ENCODE peak calls at places on chromosomes 7 and 10, in four cellular contexts. One of them, this sample, is unnamed.
A peak's percentile ranks its signal among the peaks of the same experiment; 100 is the strongest.

GRCh38 chr10:52232561-52233350 is 81.3 kb upstream of the DKK1 start:
- DNase-seq in K562: no peak
- DNase-seq in HepG2: peak; percentile 7
- DNase-seq in GM12878: no peak
- DNase-seq in this sample: no peak

GRCh38 chr7:99975782-99976521 is at the start of gene AZGP1:
- DNase-seq in K562: no peak
- DNase-seq in HepG2: peak; percentile 95
- DNase-seq in GM12878: no peak
- DNase-seq in this sample: no peak

GRCh38 chr7:130961128-130961601 is 227.2 kb upstream of the KLF14 start:
- DNase-seq in K562: no peak
- DNase-seq in HepG2: no peak
- DNase-seq in GM12878: peak; percentile 98
- DNase-seq in this sample: no peak

GRCh38 chr10:93413252-93413689 is 68.9 kb downstream of the MYOF start:
- DNase-seq in K562: no peak
- DNase-seq in HepG2: no peak
- DNase-seq in GM12878: no peak
- DNase-seq in this sample: no peak

GRCh38 chr10:125411724-125412123 is 251.4 kb upstream of the CTBP2 start:
- DNase-seq in K562: no peak
- DNase-seq in HepG2: no peak
- DNase-seq in GM12878: no peak
- DNase-seq in this sample: no peak

GRCh38 chr7:44608916-44609648 is 2.7 kb downstream of the OGDH start:
- DNase-seq in K562: no peak
- DNase-seq in HepG2: no peak
- DNase-seq in GM12878: no peak
- DNase-seq in this sample: no peak

GRCh38 chr10:86899670-86900276 is 57.6 kb downstream of the MMRN2 start:
- DNase-seq in K562: peak; percentile 33
- DNase-seq in HepG2: peak; percentile 60
- DNase-seq in GM12878: no peak
- DNase-seq in this sample: peak; percentile 56

GRCh38 chr7:131109011-131109756 is 218.5 kb upstream of the MKLN1 start:
- DNase-seq in K562: peak; percentile 53
- DNase-seq in HepG2: no peak
- DNase-seq in GM12878: no peak
- DNase-seq in this sample: no peak

GRCh38 chr10:89207801-89208551 is 859 bp upstream of the CH25H start:
- DNase-seq in K562: no peak
- DNase-seq in HepG2: no peak
- DNase-seq in GM12878: no peak
- DNase-seq in this sample: peak; percentile 49

GRCh38 chr7:74002474-74003017 is 25.4 kb upstream of the ELN start:
- DNase-seq in K562: no peak
- DNase-seq in HepG2: no peak
- DNase-seq in GM12878: no peak
- DNase-seq in this sample: no peak

GRCh38 chr10:28761084-28761875 is 84.0 kb downstream of the BAMBI start:
- DNase-seq in K562: no peak
- DNase-seq in HepG2: no peak
- DNase-seq in GM12878: no peak
- DNase-seq in this sample: no peak

GRCh38 chr7:135994466-135995205 is 17.5 kb upstream of the MTPN start:
- DNase-seq in K562: no peak
- DNase-seq in HepG2: no peak
- DNase-seq in GM12878: no peak
- DNase-seq in this sample: no peak

GRCh38 chr7:1526271-1526754 is 4.2 kb upstream of the MAFK start:
- DNase-seq in K562: no peak
- DNase-seq in HepG2: no peak
- DNase-seq in GM12878: no peak
- DNase-seq in this sample: no peak

GRCh38 chr7:135335628-135336139 is 102.0 kb downstream of the STRA8 start:
- DNase-seq in K562: peak; percentile 73
- DNase-seq in HepG2: peak; percentile 80
- DNase-seq in GM12878: peak; percentile 20
- DNase-seq in this sample: peak; percentile 97

GRCh38 chr10:75150656-75151055 is 39.2 kb downstream of the SAMD8 start:
- DNase-seq in K562: no peak
- DNase-seq in HepG2: no peak
- DNase-seq in GM12878: no peak
- DNase-seq in this sample: no peak

GRCh38 chr10:31578181-31578852 is 259.3 kb downstream of the ZEB1 start:
- DNase-seq in K562: no peak
- DNase-seq in HepG2: no peak
- DNase-seq in GM12878: no peak
- DNase-seq in this sample: no peak

GRCh38 chr10:49347827-49348226 is 48.1 kb downstream of the DRGX start:
- DNase-seq in K562: no peak
- DNase-seq in HepG2: no peak
- DNase-seq in GM12878: no peak
- DNase-seq in this sample: no peak

GRCh38 chr7:148483515-148483914 is 107.1 kb upstream of the C7orf33 start:
- DNase-seq in K562: no peak
- DNase-seq in HepG2: no peak
- DNase-seq in GM12878: no peak
- DNase-seq in this sample: no peak

GRCh38 chr10:13087986-13088618 is 11.9 kb upstream of the OPTN start:
- DNase-seq in K562: no peak
- DNase-seq in HepG2: no peak
- DNase-seq in GM12878: no peak
- DNase-seq in this sample: no peak

GRCh38 chr7:130144632-130145171 is 60.5 kb downstream of the TMEM209 start:
- DNase-seq in K562: no peak
- DNase-seq in HepG2: peak; percentile 33
- DNase-seq in GM12878: no peak
- DNase-seq in this sample: no peak

GRCh38 chr10:119852277-119852676 is 20.4 kb downstream of the MCMBP start:
- DNase-seq in K562: no peak
- DNase-seq in HepG2: no peak
- DNase-seq in GM12878: no peak
- DNase-seq in this sample: no peak
- TF ChIP-seq NR2C2 in K562: no peak
- TF ChIP-seq NR2C2 in HepG2: no peak
- TF ChIP-seq NR2C2 in GM12878: no peak
- TF ChIP-seq NR2C2 in this sample: no peak

GRCh38 chr7:112573302-112574039 is 92.7 kb downstream of the LSMEM1 start:
- DNase-seq in K562: peak; percentile 84
- DNase-seq in HepG2: no peak
- DNase-seq in GM12878: no peak
- DNase-seq in this sample: no peak

GRCh38 chr7:112571852-112572607 is 91.2 kb downstream of the LSMEM1 start:
- DNase-seq in K562: no peak
- DNase-seq in HepG2: peak; percentile 11
- DNase-seq in GM12878: no peak
- DNase-seq in this sample: no peak

GRCh38 chr7:112575864-112576263 is 95.1 kb downstream of the LSMEM1 start:
- DNase-seq in K562: no peak
- DNase-seq in HepG2: peak; percentile 35
- DNase-seq in GM12878: no peak
- DNase-seq in this sample: no peak

GRCh38 chr7:112567388-112567787 is 86.6 kb downstream of the LSMEM1 start:
- DNase-seq in K562: no peak
- DNase-seq in HepG2: no peak
- DNase-seq in GM12878: no peak
- DNase-seq in this sample: no peak

GRCh38 chr7:112572669-112573301 is 92.0 kb downstream of the LSMEM1 start:
- DNase-seq in K562: no peak
- DNase-seq in HepG2: peak; percentile 70
- DNase-seq in GM12878: no peak
- DNase-seq in this sample: no peak
- TF ChIP-seq NR2C2 in K562: no peak
- TF ChIP-seq NR2C2 in HepG2: no peak
- TF ChIP-seq NR2C2 in GM12878: no peak
- TF ChIP-seq NR2C2 in this sample: no peak

DNA sequence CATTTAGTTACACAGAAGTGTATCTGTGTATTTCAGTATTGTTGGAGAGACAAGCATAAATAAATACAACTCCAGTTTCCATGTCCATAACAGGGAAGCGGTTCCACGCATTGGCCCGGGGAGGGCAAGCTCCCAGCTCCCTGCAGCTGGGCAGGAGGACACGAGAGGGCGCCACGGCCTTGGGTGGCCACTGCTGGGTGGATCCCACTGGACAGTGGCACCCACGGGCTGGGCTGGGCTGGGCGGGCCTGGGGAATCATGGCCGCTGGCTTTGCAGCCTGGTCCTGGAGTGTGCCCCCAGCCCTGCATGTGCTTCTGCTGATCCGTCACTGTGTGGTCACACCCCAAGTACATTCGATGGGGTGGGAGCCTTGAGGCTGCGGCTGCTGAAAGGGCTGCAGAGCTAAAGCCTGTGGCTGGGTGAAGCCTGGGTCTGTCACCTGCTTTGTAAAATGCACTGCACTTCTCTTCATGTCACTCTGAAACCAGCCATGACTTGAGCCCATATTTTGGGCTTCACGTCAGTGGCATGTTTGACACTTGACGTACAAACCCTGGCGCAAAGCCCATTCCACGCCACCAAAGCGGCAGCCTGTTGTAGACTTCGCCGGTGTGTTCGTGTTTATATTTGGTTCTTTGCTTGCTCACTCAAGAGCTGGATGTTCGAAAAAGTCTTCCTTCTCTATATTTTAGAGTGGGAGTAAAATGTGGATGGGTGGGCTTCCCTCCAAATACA is 27.5 kb downstream of the LRRC27 start:
- DNase-seq in K562: peak; percentile 31
- DNase-seq in HepG2: no peak
- DNase-seq in GM12878: no peak
- DNase-seq in this sample: no peak
- TF ChIP-seq NR2C2 in K562: no peak
- TF ChIP-seq NR2C2 in HepG2: no peak
- TF ChIP-seq NR2C2 in GM12878: no peak
- TF ChIP-seq NR2C2 in this sample: no peak

DNA sequence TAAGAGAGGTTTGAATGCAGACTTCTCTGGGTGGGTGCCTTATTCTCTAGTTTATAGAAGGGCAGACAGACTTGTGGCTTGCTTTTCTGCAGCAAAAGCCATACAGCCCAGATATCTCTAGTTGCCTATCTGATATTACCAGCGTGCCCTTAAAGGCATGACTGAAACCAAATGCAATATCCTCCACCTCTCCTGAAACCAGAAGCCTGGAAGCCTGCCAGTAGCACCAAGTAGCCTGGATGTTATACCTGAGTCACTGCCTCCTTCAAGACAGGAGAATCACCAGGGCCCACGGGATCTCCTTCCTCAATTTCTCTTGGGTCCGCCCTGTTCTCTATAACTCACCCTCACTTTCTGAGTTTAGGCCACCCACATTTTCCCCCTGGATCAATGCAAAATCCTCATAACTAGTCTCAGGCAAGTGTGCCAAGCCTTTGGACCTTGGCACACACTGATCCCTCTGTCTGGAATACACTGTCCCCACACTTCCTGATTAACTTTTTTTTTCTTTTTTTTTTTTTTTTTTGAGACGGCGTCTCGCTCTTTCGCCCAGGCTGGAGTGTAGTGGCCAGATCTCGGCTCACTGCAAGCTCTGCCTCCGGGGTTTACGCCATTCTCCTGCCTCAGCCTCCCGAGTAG is 638.4 kb downstream of the GALNT17 start:
- DNase-seq in K562: no peak
- DNase-seq in HepG2: no peak
- DNase-seq in GM12878: no peak
- DNase-seq in this sample: no peak
- TF ChIP-seq NR2C2 in K562: no peak
- TF ChIP-seq NR2C2 in HepG2: no peak
- TF ChIP-seq NR2C2 in GM12878: no peak
- TF ChIP-seq NR2C2 in this sample: no peak

DNA sequence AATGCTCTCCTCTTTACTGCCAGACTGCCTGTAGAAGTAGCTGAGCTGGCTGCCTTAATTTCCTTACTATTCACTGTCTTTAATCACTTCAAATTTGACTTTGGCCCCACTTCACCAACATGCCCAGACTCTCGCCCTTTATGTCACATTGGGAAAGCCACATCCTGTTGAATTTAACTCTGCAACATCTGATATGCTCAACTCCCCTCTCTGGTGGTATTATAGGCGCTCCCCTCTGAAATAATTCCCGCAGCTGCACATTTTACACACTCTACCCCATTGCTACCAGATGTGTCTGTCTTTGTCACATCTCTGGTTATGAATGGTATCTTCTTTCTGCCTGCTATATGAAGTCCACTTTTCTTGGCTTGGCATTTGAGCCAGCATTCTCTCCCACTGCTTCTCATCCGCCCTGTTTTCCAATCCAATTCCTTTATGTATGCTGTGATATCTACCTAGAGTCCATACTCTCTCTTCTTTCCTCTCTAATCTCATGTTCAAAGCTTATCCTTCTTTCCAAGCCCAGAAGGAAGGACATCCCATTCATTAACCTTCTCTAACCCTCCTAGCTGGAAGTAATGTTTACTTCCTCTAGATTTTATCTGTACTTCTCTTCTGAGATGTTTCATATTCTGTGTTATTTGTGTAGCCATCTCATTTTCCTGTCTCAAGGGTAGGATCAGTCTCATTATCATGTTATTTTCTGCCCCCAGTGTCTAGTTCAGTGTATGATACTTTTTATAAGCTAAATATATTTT is 134.5 kb downstream of the ST7 start:
- DNase-seq in K562: no peak
- DNase-seq in HepG2: no peak
- DNase-seq in GM12878: no peak
- DNase-seq in this sample: no peak
- TF ChIP-seq NR2C2 in K562: no peak
- TF ChIP-seq NR2C2 in HepG2: no peak
- TF ChIP-seq NR2C2 in GM12878: no peak
- TF ChIP-seq NR2C2 in this sample: no peak

GRCh38 chr10:132948351-132948750 is 6.0 kb upstream of the CFAP46 start:
- DNase-seq in K562: no peak
- DNase-seq in HepG2: no peak
- DNase-seq in GM12878: no peak
- DNase-seq in this sample: no peak
- TF ChIP-seq NR2C2 in K562: no peak
- TF ChIP-seq NR2C2 in HepG2: no peak
- TF ChIP-seq NR2C2 in GM12878: no peak
- TF ChIP-seq NR2C2 in this sample: no peak

GRCh38 chr7:26345837-26346236 is 54.2 kb downstream of the SNX10 start:
- DNase-seq in K562: no peak
- DNase-seq in HepG2: no peak
- DNase-seq in GM12878: no peak
- DNase-seq in this sample: no peak
- TF ChIP-seq NR2C2 in K562: no peak
- TF ChIP-seq NR2C2 in HepG2: no peak
- TF ChIP-seq NR2C2 in GM12878: no peak
- TF ChIP-seq NR2C2 in this sample: no peak

This sample was measured in WTC11.